ENCODE peak calls at places on chromosomes 12 and 14, in five cellular contexts. One of them, this sample, is unnamed. For H3K27me3, the result is how much of the 10 kb centered on the place peaks cover.

GRCh38 chr14:106436310-106436905 is 910.0 kb downstream of the TMEM121 start:
- DNase-seq in astrocyte: no peak
- DNase-seq in bronchial epithelial cell: no peak
- DNase-seq in right atrium auricular region: no peak
- DNase-seq in HL-60: peak
- DNase-seq in this sample: no peak

GRCh38 chr12:81610955-81611889 is 147.9 kb downstream of the PPFIA2 start:
- DNase-seq in bronchial epithelial cell: peak
- DNase-seq in right atrium auricular region: no peak
- DNase-seq in HL-60: peak
- DNase-seq in astrocyte: no peak
- DNase-seq in this sample: no peak

GRCh38 chr12:49777800-49778748 is 36.7 kb downstream of the TMBIM6 start:
- DNase-seq in right atrium auricular region: no peak
- DNase-seq in bronchial epithelial cell: peak
- DNase-seq in astrocyte: peak
- DNase-seq in HL-60: peak
- DNase-seq in this sample: no peak

GRCh38 chr12:43728117-43728516 is 30.5 kb downstream of the PUS7L start:
- DNase-seq in right atrium auricular region: no peak
- DNase-seq in astrocyte: no peak
- DNase-seq in bronchial epithelial cell: peak
- DNase-seq in HL-60: no peak
- DNase-seq in this sample: no peak

GRCh38 chr14:35285168-35285990 is 6.8 kb upstream of the PSMA6 start:
- DNase-seq in bronchial epithelial cell: peak
- DNase-seq in HL-60: peak
- DNase-seq in right atrium auricular region: no peak
- DNase-seq in astrocyte: no peak
- DNase-seq in this sample: no peak

GRCh38 chr12:131672941-131673330 is 38.0 kb upstream of the SFSWAP start:
- DNase-seq in right atrium auricular region: no peak
- DNase-seq in astrocyte: no peak
- DNase-seq in bronchial epithelial cell: no peak
- DNase-seq in HL-60: no peak
- DNase-seq in this sample: no peak

GRCh38 chr12:79058342-79058741 is 193.8 kb downstream of the SYT1 start:
- DNase-seq in HL-60: no peak
- DNase-seq in right atrium auricular region: no peak
- DNase-seq in bronchial epithelial cell: peak
- DNase-seq in astrocyte: peak
- DNase-seq in this sample: no peak

GRCh38 chr14:64855732-64856527 is 23.8 kb downstream of the SPTB start:
- DNase-seq in right atrium auricular region: no peak
- DNase-seq in HL-60: no peak
- DNase-seq in astrocyte: no peak
- DNase-seq in bronchial epithelial cell: no peak
- DNase-seq in this sample: no peak

GRCh38 chr14:56963381-56963780 is 153.1 kb upstream of the OTX2 start:
- DNase-seq in astrocyte: no peak
- DNase-seq in right atrium auricular region: no peak
- DNase-seq in HL-60: no peak
- DNase-seq in bronchial epithelial cell: no peak
- DNase-seq in this sample: no peak

GRCh38 chr12:108634225-108634795 is 616 bp upstream of the SELPLG start:
- DNase-seq in bronchial epithelial cell: no peak
- DNase-seq in right atrium auricular region: no peak
- DNase-seq in astrocyte: no peak
- DNase-seq in HL-60: peak
- DNase-seq in this sample: no peak

GRCh38 chr14:23460960-23461359 is 8.5 kb upstream of the NGDN start:
- DNase-seq in astrocyte: no peak
- DNase-seq in bronchial epithelial cell: no peak
- DNase-seq in HL-60: no peak
- DNase-seq in right atrium auricular region: no peak
- DNase-seq in this sample: no peak

DNA sequence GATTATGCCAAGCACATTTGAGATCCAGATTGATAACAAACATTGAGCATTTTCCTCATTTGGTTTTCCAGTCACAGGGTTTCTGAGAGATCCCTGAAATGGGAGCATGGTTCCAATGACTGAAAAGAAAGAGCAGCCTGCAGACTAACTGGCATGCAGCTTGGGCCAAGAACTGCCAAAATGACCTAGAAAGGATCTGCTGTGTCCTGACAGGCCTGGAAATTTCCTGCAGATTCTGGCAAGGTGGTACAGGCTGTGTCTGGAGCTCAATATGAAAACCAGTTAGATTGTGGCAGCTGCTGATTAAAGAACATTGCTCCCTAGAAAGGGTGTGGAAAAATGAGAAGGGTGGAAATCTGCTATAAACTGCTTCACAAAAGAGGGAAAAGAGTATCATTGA is 417.3 kb downstream of the IPO8 start:
- DNase-seq in HL-60: no peak
- DNase-seq in astrocyte: no peak
- DNase-seq in bronchial epithelial cell: no peak
- DNase-seq in right atrium auricular region: no peak
- DNase-seq in this sample: no peak
- TF ChIP-seq CTCF in HL-60: no peak
- TF ChIP-seq CTCF in astrocyte: no peak
- TF ChIP-seq CTCF in bronchial epithelial cell: no peak
- TF ChIP-seq CTCF in right atrium auricular region: no peak
- TF ChIP-seq CTCF in this sample: no peak

GRCh38 chr12:117097159-117097558 is 2.1 kb downstream of the TESC start:
- DNase-seq in right atrium auricular region: no peak
- DNase-seq in HL-60: no peak
- DNase-seq in bronchial epithelial cell: no peak
- DNase-seq in astrocyte: no peak
- DNase-seq in this sample: no peak

GRCh38 chr12:117100251-117100650 is 1.0 kb upstream of the TESC start:
- DNase-seq in bronchial epithelial cell: no peak
- DNase-seq in astrocyte: no peak
- DNase-seq in right atrium auricular region: no peak
- DNase-seq in HL-60: peak
- DNase-seq in this sample: no peak

GRCh38 chr12:117096643-117097042 is 2.6 kb downstream of the TESC start:
- DNase-seq in HL-60: no peak
- DNase-seq in astrocyte: no peak
- DNase-seq in right atrium auricular region: no peak
- DNase-seq in bronchial epithelial cell: no peak
- DNase-seq in this sample: no peak

GRCh38 chr12:117098361-117099217 is 627 bp downstream of the TESC start:
- DNase-seq in bronchial epithelial cell: no peak
- DNase-seq in HL-60: no peak
- DNase-seq in right atrium auricular region: no peak
- DNase-seq in astrocyte: no peak
- DNase-seq in this sample: peak

DNA sequence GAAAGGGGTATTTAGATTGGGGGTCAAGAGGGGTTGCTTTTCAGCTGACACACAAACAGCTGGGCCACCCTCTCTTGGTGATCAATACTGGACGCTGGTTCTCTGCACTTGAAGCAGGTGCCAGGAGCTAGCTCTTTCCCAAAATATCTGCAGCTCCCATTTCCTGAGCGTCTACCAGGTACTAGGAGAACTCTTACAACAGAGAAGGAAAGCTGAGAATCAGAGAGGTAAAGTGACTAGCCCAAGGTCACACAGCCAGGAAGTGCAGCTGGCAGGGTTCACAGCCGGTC is 1.2 kb downstream of the TESC start:
- DNase-seq in bronchial epithelial cell: no peak
- DNase-seq in right atrium auricular region: no peak
- DNase-seq in HL-60: no peak
- DNase-seq in astrocyte: no peak
- DNase-seq in this sample: no peak
- H3K27me3 ChIP-seq in bronchial epithelial cell: under half
- H3K27me3 ChIP-seq in right atrium auricular region: under half
- H3K27me3 ChIP-seq in HL-60: under half
- H3K27me3 ChIP-seq in astrocyte: half or more
- H3K27me3 ChIP-seq in this sample: under half

GRCh38 chr12:29320295-29321090 is 60.5 kb downstream of the ERGIC2 start:
- DNase-seq in right atrium auricular region: no peak
- DNase-seq in HL-60: no peak
- DNase-seq in astrocyte: peak
- DNase-seq in bronchial epithelial cell: peak
- DNase-seq in this sample: no peak

GRCh38 chr12:29322157-29322556 is 58.8 kb downstream of the ERGIC2 start:
- DNase-seq in bronchial epithelial cell: no peak
- DNase-seq in right atrium auricular region: no peak
- DNase-seq in astrocyte: no peak
- DNase-seq in HL-60: no peak
- DNase-seq in this sample: no peak

GRCh38 chr12:29314421-29314820 is 66.6 kb downstream of the ERGIC2 start:
- DNase-seq in HL-60: no peak
- DNase-seq in bronchial epithelial cell: no peak
- DNase-seq in right atrium auricular region: no peak
- DNase-seq in astrocyte: no peak
- DNase-seq in this sample: no peak

GRCh38 chr12:29316772-29317171 is 64.2 kb downstream of the ERGIC2 start:
- DNase-seq in bronchial epithelial cell: no peak
- DNase-seq in HL-60: no peak
- DNase-seq in astrocyte: peak
- DNase-seq in right atrium auricular region: no peak
- DNase-seq in this sample: peak

DNA sequence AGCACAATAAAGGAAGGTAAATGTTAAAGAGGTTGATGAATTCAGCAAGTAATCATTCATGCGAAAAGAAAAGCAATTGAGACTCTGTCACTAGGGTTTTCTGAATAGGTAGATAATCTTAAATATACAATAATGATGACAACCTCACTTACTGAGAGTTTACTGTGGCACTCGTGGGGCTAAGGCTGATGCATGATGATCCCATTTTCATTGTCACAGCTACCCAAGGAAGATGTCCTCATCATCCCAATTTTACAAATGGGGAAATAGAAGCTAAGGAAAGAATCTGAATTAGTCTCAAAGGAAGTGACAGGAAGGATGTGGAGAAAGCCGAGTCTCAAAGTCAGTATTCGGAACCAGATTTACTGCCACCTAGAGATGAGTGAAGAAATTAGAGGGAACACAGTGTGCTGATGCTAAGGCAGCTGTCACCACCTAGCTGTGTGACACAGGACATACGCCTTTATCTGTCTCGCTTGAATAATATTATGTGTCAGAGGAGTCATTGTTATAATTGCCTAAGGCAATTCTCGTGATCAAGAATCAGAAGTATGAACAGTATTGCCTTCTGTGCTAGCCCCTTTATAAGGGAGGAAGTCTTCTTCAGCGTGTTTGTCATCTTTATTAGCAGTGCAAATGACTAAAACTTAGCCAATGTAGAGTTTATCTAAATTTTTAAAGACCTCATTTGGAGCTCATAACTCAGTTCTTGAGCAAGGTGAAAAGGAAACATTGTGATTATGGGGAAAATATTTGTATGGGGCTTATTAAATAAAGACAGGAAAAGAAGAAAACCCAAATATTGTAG is 63.2 kb downstream of the ERGIC2 start:
- DNase-seq in bronchial epithelial cell: peak
- DNase-seq in right atrium auricular region: peak
- DNase-seq in HL-60: peak
- DNase-seq in astrocyte: peak
- DNase-seq in this sample: peak
- TF ChIP-seq CTCF in bronchial epithelial cell: peak
- TF ChIP-seq CTCF in right atrium auricular region: peak
- TF ChIP-seq CTCF in HL-60: peak
- TF ChIP-seq CTCF in astrocyte: peak
- TF ChIP-seq CTCF in this sample: peak

DNA sequence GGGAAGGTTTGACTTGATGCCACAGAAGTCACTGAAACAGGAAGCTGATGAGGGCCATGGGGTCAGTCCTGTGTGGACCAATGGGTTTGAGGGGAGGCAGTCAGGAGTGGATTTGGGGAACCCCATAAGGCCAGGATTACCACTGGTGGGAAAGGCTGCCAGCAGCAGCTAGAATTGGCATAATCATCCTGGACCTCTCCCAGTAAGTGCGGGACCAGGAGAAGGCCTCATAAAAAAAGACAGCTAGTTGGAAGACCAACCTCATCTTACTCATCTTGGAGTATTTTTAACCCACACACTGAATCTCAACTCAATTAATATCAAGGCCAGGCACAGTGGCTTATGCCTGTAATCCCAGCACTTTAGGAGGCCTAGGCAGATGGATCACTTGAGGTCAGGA is 22.7 kb downstream of the TBX3 start:
- DNase-seq in HL-60: no peak
- DNase-seq in bronchial epithelial cell: no peak
- DNase-seq in astrocyte: no peak
- DNase-seq in right atrium auricular region: no peak
- DNase-seq in this sample: no peak
- H3K27me3 ChIP-seq in HL-60: under half
- H3K27me3 ChIP-seq in bronchial epithelial cell: under half
- H3K27me3 ChIP-seq in astrocyte: under half
- H3K27me3 ChIP-seq in right atrium auricular region: under half
- H3K27me3 ChIP-seq in this sample: half or more

GRCh38 chr14:68193970-68194634 is 374.5 kb downstream of the RAD51B start:
- DNase-seq in right atrium auricular region: no peak
- DNase-seq in bronchial epithelial cell: no peak
- DNase-seq in HL-60: no peak
- DNase-seq in astrocyte: no peak
- DNase-seq in this sample: no peak
- TF ChIP-seq CTCF in right atrium auricular region: no peak
- TF ChIP-seq CTCF in bronchial epithelial cell: no peak
- TF ChIP-seq CTCF in HL-60: no peak
- TF ChIP-seq CTCF in astrocyte: no peak
- TF ChIP-seq CTCF in this sample: no peak

This sample was measured in heart right ventricle.